ENCODE peak calls at places on chromosomes 6 and 20, in nine cellular contexts. One of them, this sample, is unnamed.
A peak's percentile ranks its signal among the peaks of the same experiment; 100 is the strongest.

GRCh38 chr6:165227644-165228329 is 81.6 kb downstream of the C6orf118 start:
- DNase-seq in kidney: no peak
- DNase-seq in ascending aorta: no peak
- DNase-seq in aorta: no peak
- DNase-seq in mesenchymal stem cell: no peak
- DNase-seq in right cardiac atrium: no peak
- DNase-seq in cardiac muscle cell: peak; percentile 84
- DNase-seq in GM23338: no peak
- DNase-seq in upper lobe of right lung: no peak
- DNase-seq in this sample: no peak

GRCh38 chr6:16092990-16093389 is 35.9 kb upstream of the MYLIP start:
- DNase-seq in kidney: no peak
- DNase-seq in ascending aorta: no peak
- DNase-seq in aorta: no peak
- DNase-seq in mesenchymal stem cell: no peak
- DNase-seq in right cardiac atrium: no peak
- DNase-seq in cardiac muscle cell: no peak
- DNase-seq in GM23338: no peak
- DNase-seq in upper lobe of right lung: no peak
- DNase-seq in this sample: no peak

GRCh38 chr6:36028088-36028886 is 679 bp downstream of the MAPK14 start:
- DNase-seq in kidney: peak; percentile 89
- DNase-seq in ascending aorta: peak; percentile 10
- DNase-seq in aorta: peak; percentile 62
- DNase-seq in mesenchymal stem cell: peak; percentile 48
- DNase-seq in right cardiac atrium: peak; percentile 42
- DNase-seq in cardiac muscle cell: peak; percentile 27
- DNase-seq in GM23338: peak; percentile 37
- DNase-seq in upper lobe of right lung: peak; percentile 78
- DNase-seq in this sample: peak; percentile 62

GRCh38 chr20:49647509-49647908 is 66.2 kb downstream of the B4GALT5 start:
- DNase-seq in kidney: no peak
- DNase-seq in ascending aorta: no peak
- DNase-seq in aorta: no peak
- DNase-seq in mesenchymal stem cell: no peak
- DNase-seq in right cardiac atrium: no peak
- DNase-seq in cardiac muscle cell: no peak
- DNase-seq in GM23338: no peak
- DNase-seq in upper lobe of right lung: no peak
- DNase-seq in this sample: no peak

GRCh38 chr6:136024711-136025110 is 173.2 kb downstream of the PDE7B start:
- DNase-seq in kidney: no peak
- DNase-seq in ascending aorta: no peak
- DNase-seq in aorta: no peak
- DNase-seq in mesenchymal stem cell: no peak
- DNase-seq in right cardiac atrium: no peak
- DNase-seq in cardiac muscle cell: peak; percentile 85
- DNase-seq in GM23338: no peak
- DNase-seq in upper lobe of right lung: no peak
- DNase-seq in this sample: no peak

GRCh38 chr6:45946352-45946751 is 69.3 kb downstream of the CLIC5 start:
- DNase-seq in kidney: no peak
- DNase-seq in ascending aorta: no peak
- DNase-seq in aorta: no peak
- DNase-seq in mesenchymal stem cell: peak; percentile 82
- DNase-seq in right cardiac atrium: peak; percentile 57
- DNase-seq in cardiac muscle cell: peak; percentile 90
- DNase-seq in GM23338: peak; percentile 59
- DNase-seq in upper lobe of right lung: no peak
- DNase-seq in this sample: no peak

GRCh38 chr20:46004813-46005505 is 3.7 kb upstream of the MMP9 start:
- DNase-seq in kidney: no peak
- DNase-seq in ascending aorta: no peak
- DNase-seq in aorta: peak; percentile 74
- DNase-seq in mesenchymal stem cell: no peak
- DNase-seq in right cardiac atrium: no peak
- DNase-seq in cardiac muscle cell: peak; percentile 13
- DNase-seq in GM23338: peak; percentile 89
- DNase-seq in upper lobe of right lung: no peak
- DNase-seq in this sample: peak; percentile 68

GRCh38 chr6:51049983-51050877 is 231.6 kb downstream of the TFAP2B start:
- DNase-seq in kidney: no peak
- DNase-seq in ascending aorta: no peak
- DNase-seq in aorta: no peak
- DNase-seq in mesenchymal stem cell: no peak
- DNase-seq in right cardiac atrium: no peak
- DNase-seq in cardiac muscle cell: no peak
- DNase-seq in GM23338: no peak
- DNase-seq in upper lobe of right lung: no peak
- DNase-seq in this sample: no peak

GRCh38 chr6:29647927-29648642 is 8.8 kb upstream of the MOG start:
- DNase-seq in kidney: no peak
- DNase-seq in ascending aorta: no peak
- DNase-seq in aorta: no peak
- DNase-seq in mesenchymal stem cell: peak; percentile 49
- DNase-seq in right cardiac atrium: no peak
- DNase-seq in cardiac muscle cell: peak; percentile 59
- DNase-seq in GM23338: peak; percentile 86
- DNase-seq in upper lobe of right lung: no peak
- DNase-seq in this sample: peak; percentile 36

GRCh38 chr6:5076931-5077330 is 8.2 kb upstream of the PPP1R3G start:
- DNase-seq in kidney: no peak
- DNase-seq in ascending aorta: no peak
- DNase-seq in aorta: no peak
- DNase-seq in mesenchymal stem cell: no peak
- DNase-seq in right cardiac atrium: no peak
- DNase-seq in cardiac muscle cell: no peak
- DNase-seq in GM23338: no peak
- DNase-seq in upper lobe of right lung: no peak
- DNase-seq in this sample: no peak

GRCh38 chr6:41551086-41551702 is 5.0 kb downstream of the FOXP4 start:
- DNase-seq in kidney: no peak
- DNase-seq in ascending aorta: no peak
- DNase-seq in aorta: no peak
- DNase-seq in mesenchymal stem cell: no peak
- DNase-seq in right cardiac atrium: no peak
- DNase-seq in cardiac muscle cell: no peak
- DNase-seq in GM23338: no peak
- DNase-seq in upper lobe of right lung: no peak
- DNase-seq in this sample: no peak

GRCh38 chr6:135870722-135871121 is 19.2 kb downstream of the PDE7B start:
- DNase-seq in kidney: no peak
- DNase-seq in ascending aorta: no peak
- DNase-seq in aorta: no peak
- DNase-seq in mesenchymal stem cell: peak; percentile 45
- DNase-seq in right cardiac atrium: no peak
- DNase-seq in cardiac muscle cell: peak; percentile 87
- DNase-seq in GM23338: no peak
- DNase-seq in upper lobe of right lung: no peak
- DNase-seq in this sample: no peak

GRCh38 chr6:54874349-54875048 is 27.9 kb downstream of the FAM83B start:
- DNase-seq in kidney: no peak
- DNase-seq in ascending aorta: no peak
- DNase-seq in aorta: no peak
- DNase-seq in mesenchymal stem cell: no peak
- DNase-seq in right cardiac atrium: no peak
- DNase-seq in cardiac muscle cell: no peak
- DNase-seq in GM23338: no peak
- DNase-seq in upper lobe of right lung: no peak
- DNase-seq in this sample: no peak
- H3K4me1 ChIP-seq in kidney: no peaks in the 10 kb centered on the region
- H3K4me1 ChIP-seq in ascending aorta: no peaks in the 10 kb centered on the region
- H3K4me1 ChIP-seq in aorta: no peaks in the 10 kb centered on the region
- H3K4me1 ChIP-seq in mesenchymal stem cell: no peaks in the 10 kb centered on the region
- H3K4me1 ChIP-seq in right cardiac atrium: no peaks in the 10 kb centered on the region
- H3K4me1 ChIP-seq in cardiac muscle cell: no peaks in the 10 kb centered on the region
- H3K4me1 ChIP-seq in GM23338: no peaks in the 10 kb centered on the region
- H3K4me1 ChIP-seq in upper lobe of right lung: no peaks in the 10 kb centered on the region
- H3K4me1 ChIP-seq in this sample: no peaks in the 10 kb centered on the region

DNA sequence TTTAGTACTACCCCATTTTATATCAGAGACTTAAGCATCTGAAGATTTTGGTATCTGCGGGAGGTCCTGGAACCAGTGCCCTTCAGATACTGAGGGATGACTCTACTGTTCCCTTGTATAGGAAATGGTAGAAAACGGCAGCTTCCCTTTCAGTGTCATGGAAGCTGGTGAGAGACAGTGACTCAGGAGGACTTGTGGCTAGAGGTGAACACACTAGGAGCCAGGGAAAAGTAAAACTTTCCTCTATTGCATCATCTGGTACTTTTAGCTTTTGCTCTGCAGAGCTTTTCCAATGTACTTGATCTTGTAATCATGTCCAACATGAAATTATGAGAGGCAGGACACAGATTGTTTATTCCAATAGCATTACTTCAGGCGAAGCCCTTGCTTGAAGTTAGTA is 45.0 kb downstream of the RNF144B start:
- DNase-seq in kidney: no peak
- DNase-seq in ascending aorta: no peak
- DNase-seq in aorta: no peak
- DNase-seq in mesenchymal stem cell: peak; percentile 85
- DNase-seq in right cardiac atrium: no peak
- DNase-seq in cardiac muscle cell: peak; percentile 2
- DNase-seq in GM23338: no peak
- DNase-seq in upper lobe of right lung: no peak
- DNase-seq in this sample: no peak
- H3K4me1 ChIP-seq in kidney: no peaks in the 10 kb centered on the region
- H3K4me1 ChIP-seq in ascending aorta: no peaks in the 10 kb centered on the region
- H3K4me1 ChIP-seq in aorta: peaks cover 6% of the 10 kb centered on the region
- H3K4me1 ChIP-seq in mesenchymal stem cell: no peaks in the 10 kb centered on the region
- H3K4me1 ChIP-seq in right cardiac atrium: no peaks in the 10 kb centered on the region
- H3K4me1 ChIP-seq in cardiac muscle cell: no peaks in the 10 kb centered on the region
- H3K4me1 ChIP-seq in GM23338: no peaks in the 10 kb centered on the region
- H3K4me1 ChIP-seq in upper lobe of right lung: peaks cover 21% of the 10 kb centered on the region
- H3K4me1 ChIP-seq in this sample: no peaks in the 10 kb centered on the region

GRCh38 chr6:90231308-90231707 is 65.3 kb downstream of the BACH2 start:
- DNase-seq in kidney: no peak
- DNase-seq in ascending aorta: no peak
- DNase-seq in aorta: no peak
- DNase-seq in mesenchymal stem cell: no peak
- DNase-seq in right cardiac atrium: no peak
- DNase-seq in cardiac muscle cell: no peak
- DNase-seq in GM23338: no peak
- DNase-seq in upper lobe of right lung: no peak
- DNase-seq in this sample: no peak

GRCh38 chr6:90230547-90231240 is 65.9 kb downstream of the BACH2 start:
- DNase-seq in kidney: no peak
- DNase-seq in ascending aorta: no peak
- DNase-seq in aorta: no peak
- DNase-seq in mesenchymal stem cell: no peak
- DNase-seq in right cardiac atrium: no peak
- DNase-seq in cardiac muscle cell: peak; percentile 50
- DNase-seq in GM23338: peak; percentile 56
- DNase-seq in upper lobe of right lung: no peak
- DNase-seq in this sample: no peak

GRCh38 chr6:90233994-90234393 is 62.6 kb downstream of the BACH2 start:
- DNase-seq in kidney: no peak
- DNase-seq in ascending aorta: no peak
- DNase-seq in aorta: no peak
- DNase-seq in mesenchymal stem cell: no peak
- DNase-seq in right cardiac atrium: no peak
- DNase-seq in cardiac muscle cell: no peak
- DNase-seq in GM23338: no peak
- DNase-seq in upper lobe of right lung: no peak
- DNase-seq in this sample: no peak

GRCh38 chr6:90227693-90228092 is 69.0 kb downstream of the BACH2 start:
- DNase-seq in kidney: no peak
- DNase-seq in ascending aorta: no peak
- DNase-seq in aorta: no peak
- DNase-seq in mesenchymal stem cell: no peak
- DNase-seq in right cardiac atrium: no peak
- DNase-seq in cardiac muscle cell: no peak
- DNase-seq in GM23338: no peak
- DNase-seq in upper lobe of right lung: no peak
- DNase-seq in this sample: no peak

GRCh38 chr6:90231798-90232197 is 64.8 kb downstream of the BACH2 start:
- DNase-seq in kidney: no peak
- DNase-seq in ascending aorta: no peak
- DNase-seq in aorta: no peak
- DNase-seq in mesenchymal stem cell: no peak
- DNase-seq in right cardiac atrium: no peak
- DNase-seq in cardiac muscle cell: no peak
- DNase-seq in GM23338: no peak
- DNase-seq in upper lobe of right lung: no peak
- DNase-seq in this sample: no peak
- H3K4me1 ChIP-seq in kidney: peaks cover 2% of the 10 kb centered on the region
- H3K4me1 ChIP-seq in ascending aorta: peaks cover 8% of the 10 kb centered on the region
- H3K4me1 ChIP-seq in aorta: peaks cover 10% of the 10 kb centered on the region
- H3K4me1 ChIP-seq in mesenchymal stem cell: peaks cover 4% of the 10 kb centered on the region
- H3K4me1 ChIP-seq in right cardiac atrium: peaks cover 4% of the 10 kb centered on the region
- H3K4me1 ChIP-seq in cardiac muscle cell: peaks cover 21% of the 10 kb centered on the region
- H3K4me1 ChIP-seq in GM23338: peaks cover 7% of the 10 kb centered on the region
- H3K4me1 ChIP-seq in upper lobe of right lung: peaks cover 8% of the 10 kb centered on the region
- H3K4me1 ChIP-seq in this sample: peaks cover 22% of the 10 kb centered on the region

GRCh38 chr6:92942549-92942948 is 476.8 kb downstream of the EPHA7 start:
- DNase-seq in kidney: no peak
- DNase-seq in ascending aorta: no peak
- DNase-seq in aorta: no peak
- DNase-seq in mesenchymal stem cell: peak; percentile 1
- DNase-seq in right cardiac atrium: no peak
- DNase-seq in cardiac muscle cell: no peak
- DNase-seq in GM23338: no peak
- DNase-seq in upper lobe of right lung: no peak
- DNase-seq in this sample: no peak
- H3K4me1 ChIP-seq in kidney: no peaks in the 10 kb centered on the region
- H3K4me1 ChIP-seq in ascending aorta: no peaks in the 10 kb centered on the region
- H3K4me1 ChIP-seq in aorta: no peaks in the 10 kb centered on the region
- H3K4me1 ChIP-seq in mesenchymal stem cell: peaks cover 2% of the 10 kb centered on the region
- H3K4me1 ChIP-seq in right cardiac atrium: no peaks in the 10 kb centered on the region
- H3K4me1 ChIP-seq in cardiac muscle cell: no peaks in the 10 kb centered on the region
- H3K4me1 ChIP-seq in GM23338: no peaks in the 10 kb centered on the region
- H3K4me1 ChIP-seq in upper lobe of right lung: no peaks in the 10 kb centered on the region
- H3K4me1 ChIP-seq in this sample: no peaks in the 10 kb centered on the region

DNA sequence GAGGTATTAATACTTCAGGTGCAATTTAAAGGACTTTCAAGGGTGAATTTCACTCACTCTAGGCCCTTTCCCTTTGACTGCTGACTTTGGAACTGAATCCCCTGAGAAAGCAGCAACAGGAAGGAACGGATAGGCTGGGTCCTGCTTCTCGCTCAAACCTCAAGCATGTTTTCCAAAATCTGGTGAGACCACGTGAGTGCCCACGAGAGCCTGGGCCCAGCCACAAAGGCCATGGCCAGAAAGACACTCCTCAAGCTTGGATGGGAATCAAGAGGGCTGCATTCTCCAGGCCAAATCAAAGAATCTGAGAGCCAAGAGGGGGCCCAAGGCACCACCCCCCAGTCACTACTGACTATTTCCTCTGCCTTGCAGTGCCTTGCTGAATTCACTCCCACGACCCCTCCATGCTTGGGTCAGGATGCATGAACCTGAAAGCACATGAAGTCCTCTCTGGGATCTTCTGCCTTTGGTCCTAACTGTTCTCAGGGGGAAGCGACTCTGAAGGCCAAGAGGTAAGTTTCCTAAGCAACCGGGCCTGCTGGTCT is 146.1 kb downstream of the NFATC2 start:
- DNase-seq in kidney: no peak
- DNase-seq in ascending aorta: no peak
- DNase-seq in aorta: no peak
- DNase-seq in mesenchymal stem cell: no peak
- DNase-seq in right cardiac atrium: peak; percentile 41
- DNase-seq in cardiac muscle cell: no peak
- DNase-seq in GM23338: no peak
- DNase-seq in upper lobe of right lung: no peak
- DNase-seq in this sample: no peak
- H3K4me1 ChIP-seq in kidney: peaks cover 7% of the 10 kb centered on the region
- H3K4me1 ChIP-seq in ascending aorta: peaks cover 29% of the 10 kb centered on the region
- H3K4me1 ChIP-seq in aorta: no peaks in the 10 kb centered on the region
- H3K4me1 ChIP-seq in mesenchymal stem cell: peaks cover 3% of the 10 kb centered on the region
- H3K4me1 ChIP-seq in right cardiac atrium: peaks cover 5% of the 10 kb centered on the region
- H3K4me1 ChIP-seq in cardiac muscle cell: peaks cover 11% of the 10 kb centered on the region
- H3K4me1 ChIP-seq in GM23338: peaks cover 14% of the 10 kb centered on the region
- H3K4me1 ChIP-seq in upper lobe of right lung: peaks cover 6% of the 10 kb centered on the region
- H3K4me1 ChIP-seq in this sample: peaks cover 36% of the 10 kb centered on the region

GRCh38 chr6:81570673-81571072 is 181.8 kb downstream of the TENT5A start:
- DNase-seq in kidney: no peak
- DNase-seq in ascending aorta: no peak
- DNase-seq in aorta: no peak
- DNase-seq in mesenchymal stem cell: no peak
- DNase-seq in right cardiac atrium: no peak
- DNase-seq in cardiac muscle cell: no peak
- DNase-seq in GM23338: no peak
- DNase-seq in upper lobe of right lung: no peak
- DNase-seq in this sample: no peak
- H3K4me1 ChIP-seq in kidney: no peaks in the 10 kb centered on the region
- H3K4me1 ChIP-seq in ascending aorta: no peaks in the 10 kb centered on the region
- H3K4me1 ChIP-seq in aorta: no peaks in the 10 kb centered on the region
- H3K4me1 ChIP-seq in mesenchymal stem cell: no peaks in the 10 kb centered on the region
- H3K4me1 ChIP-seq in right cardiac atrium: no peaks in the 10 kb centered on the region
- H3K4me1 ChIP-seq in cardiac muscle cell: peaks cover 10% of the 10 kb centered on the region
- H3K4me1 ChIP-seq in GM23338: no peaks in the 10 kb centered on the region
- H3K4me1 ChIP-seq in upper lobe of right lung: no peaks in the 10 kb centered on the region
- H3K4me1 ChIP-seq in this sample: no peaks in the 10 kb centered on the region